ENCODE peak calls at places on chromosomes 7 and 10, in ten cellular contexts. A, I, E, B, N, J, Y, R, M and V are unnamed samples.

GRCh38 chr7:31918706-31919393 is 151.4 kb downstream of the PDE1C start:
- DNase-seq in A (no peak), I (no peak), E (no peak), B (no peak), N (no peak), J (no peak), Y (no peak), R (no peak), M (no peak), V (no peak)

GRCh38 chr7:33457041-33457440 is 327.7 kb downstream of the BBS9 start:
- DNase-seq in A (no peak), I (no peak), E (no peak), B (no peak), N (no peak), J (no peak), Y (no peak), R (no peak), M (no peak), V (no peak)

GRCh38 chr10:116857156-116857555 is 7.9 kb downstream of the ENO4 start:
- DNase-seq in A (no peak), I (no peak), E (no peak), B (no peak), N (no peak), J (no peak), Y (no peak), R (no peak), M (no peak), V (no peak)

GRCh38 chr7:30698481-30698880 is 16.2 kb upstream of the CRHR2 start:
- DNase-seq in A (no peak), I (no peak), E (no peak), B (no peak), N (no peak), J (no peak), Y (no peak), R (no peak), M (no peak), V (no peak)

GRCh38 chr10:68594405-68594804 is 34.3 kb downstream of the TET1 start:
- DNase-seq in A (peak), I (no peak), E (no peak), B (no peak), N (no peak), J (no peak), Y (peak), R (peak), M (peak), V (no peak)

GRCh38 chr10:28087675-28088351 is 88.9 kb upstream of the ODAD2 start:
- DNase-seq in A (peak), I (peak), E (no peak), B (no peak), N (peak), J (no peak), Y (peak), R (peak), M (peak), V (no peak)

GRCh38 chr10:112804036-112804435 is 146.0 kb upstream of the TCF7L2 start:
- DNase-seq in A (no peak), I (no peak), E (no peak), B (peak), N (no peak), J (no peak), Y (peak), R (no peak), M (no peak), V (no peak)

GRCh38 chr10:68832596-68832995 is 5.3 kb downstream of the STOX1 start:
- DNase-seq in A (no peak), I (no peak), E (no peak), B (no peak), N (no peak), J (no peak), Y (no peak), R (no peak), M (no peak), V (no peak)

GRCh38 chr10:59333731-59334130 is 28.6 kb downstream of the FAM13C start:
- DNase-seq in A (no peak), I (no peak), E (no peak), B (no peak), N (no peak), J (no peak), Y (no peak), R (no peak), M (no peak), V (no peak)

GRCh38 chr7:109901916-109902315 is 1189.0 kb upstream of the LRRN3 start:
- DNase-seq in A (no peak), I (no peak), E (no peak), B (no peak), N (peak), J (no peak), Y (peak), R (peak), M (no peak), V (no peak)

GRCh38 chr7:12475362-12476063 is 71.8 kb upstream of the VWDE start:
- DNase-seq in A (peak), I (peak), E (no peak), B (no peak), N (peak), J (no peak), Y (peak), R (peak), M (no peak), V (no peak)

GRCh38 chr7:29457141-29457561 is 106.5 kb upstream of the PRR15 start:
- DNase-seq in A (no peak), I (no peak), E (no peak), B (no peak), N (no peak), J (no peak), Y (no peak), R (no peak), M (no peak), V (no peak)

GRCh38 chr10:75739454-75740143 is 308.2 kb downstream of the LRMDA start:
- DNase-seq in A (no peak), I (no peak), E (no peak), B (no peak), N (no peak), J (no peak), Y (no peak), R (no peak), M (no peak), V (no peak)

GRCh38 chr7:158657189-158657746 is 47.3 kb downstream of the NCAPG2 start:
- DNase-seq in A (no peak), I (no peak), E (no peak), B (no peak), N (no peak), J (no peak), Y (no peak), R (no peak), M (no peak), V (no peak)

GRCh38 chr7:6257602-6258001 is 14.8 kb downstream of the CYTH3 start:
- DNase-seq in A (no peak), I (no peak), E (no peak), B (no peak), N (no peak), J (no peak), Y (no peak), R (no peak), M (no peak), V (no peak)

GRCh38 chr7:73452999-73453635 is 19.5 kb downstream of the FZD9 start:
- DNase-seq in A (no peak), I (no peak), E (no peak), B (no peak), N (no peak), J (no peak), Y (no peak), R (no peak), M (peak), V (no peak)

GRCh38 chr10:49578392-49578791 is 31.7 kb upstream of the SLC18A3 start:
- DNase-seq in A (no peak), I (no peak), E (no peak), B (no peak), N (no peak), J (no peak), Y (no peak), R (no peak), M (no peak), V (no peak)

GRCh38 chr7:34497153-34497777 is 160.8 kb upstream of the NPSR1 start:
- DNase-seq in A (no peak), I (no peak), E (no peak), B (no peak), N (no peak), J (no peak), Y (peak), R (peak), M (no peak), V (no peak)

GRCh38 chr10:59362991-59363390 is 642 bp upstream of the FAM13C start:
- DNase-seq in A (peak), I (peak), E (no peak), B (peak), N (peak), J (no peak), Y (peak), R (peak), M (peak), V (peak)

GRCh38 chr7:102117743-102118142 is 168.9 kb upstream of the SH2B2 start:
- DNase-seq in A (peak), I (no peak), E (no peak), B (no peak), N (peak), J (no peak), Y (no peak), R (no peak), M (no peak), V (no peak)